ENCODE peak calls at places on chromosomes 3 and 15, in seven cellular contexts. D is HCT116, F is GM12878, R is H1, X is SK-N-SH, P is K562, C is HepG2. K is an unnamed sample.

GRCh38 chr3:184814214-184814613 is 2.2 kb downstream of the VPS8 start:
- DNase-seq in D (no peak), F (peak), R (no peak), X (no peak), P (no peak), C (no peak), K (no peak)

GRCh38 chr15:66233487-66234415 is 19.8 kb downstream of the MEGF11 start:
- DNase-seq in D (peak), F (no peak), R (no peak), X (no peak), P (peak), C (peak), K (no peak)

GRCh38 chr15:29693225-29693624 is 129.0 kb downstream of the TJP1 start:
- DNase-seq in D (no peak), F (no peak), R (no peak), X (no peak), P (no peak), C (no peak), K (no peak)

GRCh38 chr3:126446791-126447190 is 28.9 kb downstream of the ZXDC start:
- DNase-seq in D (no peak), F (no peak), R (no peak), X (no peak), P (no peak), C (no peak), K (no peak)

GRCh38 chr3:178859386-178859785 is 212.2 kb downstream of the ZMAT3 start:
- DNase-seq in D (no peak), F (no peak), R (no peak), X (no peak), P (no peak), C (no peak), K (no peak)

GRCh38 chr3:150319900-150320299 is 88.2 kb upstream of the TSC22D2 start:
- DNase-seq in D (peak), F (no peak), R (no peak), X (no peak), P (no peak), C (peak), K (no peak)

GRCh38 chr3:167057586-167057985 is 322.5 kb downstream of the ZBBX start:
- DNase-seq in D (no peak), F (no peak), R (no peak), X (no peak), P (no peak), C (no peak), K (no peak)

GRCh38 chr3:143098032-143098764 is 21.4 kb upstream of the CHST2 start:
- DNase-seq in D (no peak), F (no peak), R (no peak), X (no peak), P (no peak), C (no peak), K (no peak)

GRCh38 chr15:41955100-41955499 is 17.3 kb downstream of the EHD4 start:
- DNase-seq in D (no peak), F (no peak), R (no peak), X (no peak), P (no peak), C (no peak), K (no peak)

GRCh38 chr3:134619884-134620445 is 30.9 kb downstream of the KY start:
- DNase-seq in D (no peak), F (no peak), R (no peak), X (no peak), P (no peak), C (no peak), K (no peak)

GRCh38 chr15:43872416-43873020 is 45.7 kb downstream of the WDR76 start:
- DNase-seq in D (peak), F (peak), R (peak), X (peak), P (peak), C (peak), K (peak)

GRCh38 chr3:151278223-151278622 is at the start of gene P2RY14:
- DNase-seq in D (no peak), F (no peak), R (no peak), X (no peak), P (no peak), C (no peak), K (no peak)

GRCh38 chr3:60393946-60394345 is 857.3 kb downstream of the FHIT start:
- DNase-seq in D (no peak), F (no peak), R (no peak), X (no peak), P (no peak), C (no peak), K (no peak)

GRCh38 chr3:100437879-100438622 is 36.7 kb downstream of the LNP1 start:
- DNase-seq in D (no peak), F (no peak), R (no peak), X (no peak), P (no peak), C (no peak), K (no peak)

GRCh38 chr15:87757084-87757483 is 499.5 kb downstream of the NTRK3 start:
- DNase-seq in D (no peak), F (no peak), R (no peak), X (no peak), P (no peak), C (no peak), K (no peak)

GRCh38 chr3:137763594-137763938 is 549 bp upstream of the SOX14 start:
- DNase-seq in D (no peak), F (no peak), R (no peak), X (peak), P (no peak), C (no peak), K (no peak)

GRCh38 chr3:37941608-37942540 is 48.7 kb upstream of the VILL start:
- DNase-seq in D (no peak), F (no peak), R (no peak), X (no peak), P (no peak), C (no peak), K (no peak)

GRCh38 chr3:197792019-197792647 is 1.1 kb downstream of the LRCH3 start:
- DNase-seq in D (no peak), F (no peak), R (no peak), X (no peak), P (peak), C (no peak), K (no peak)

GRCh38 chr3:193996641-193997089 is 139.3 kb upstream of the HES1 start:
- DNase-seq in D (no peak), F (no peak), R (no peak), X (no peak), P (no peak), C (no peak), K (no peak)

GRCh38 chr3:55899887-55900286 is 412.8 kb upstream of the WNT5A start:
- DNase-seq in D (no peak), F (no peak), R (no peak), X (no peak), P (peak), C (peak), K (peak)

GRCh38 chr3:55893045-55893664 is 406.0 kb upstream of the WNT5A start:
- DNase-seq in D (no peak), F (no peak), R (no peak), X (no peak), P (no peak), C (no peak), K (no peak)

GRCh38 chr3:55896155-55896554 is 409.0 kb upstream of the WNT5A start:
- DNase-seq in D (no peak), F (no peak), R (no peak), X (no peak), P (no peak), C (no peak), K (no peak)

GRCh38 chr3:55894605-55895004 is 407.5 kb upstream of the WNT5A start:
- DNase-seq in D (no peak), F (no peak), R (no peak), X (no peak), P (no peak), C (no peak), K (no peak)

DNA sequence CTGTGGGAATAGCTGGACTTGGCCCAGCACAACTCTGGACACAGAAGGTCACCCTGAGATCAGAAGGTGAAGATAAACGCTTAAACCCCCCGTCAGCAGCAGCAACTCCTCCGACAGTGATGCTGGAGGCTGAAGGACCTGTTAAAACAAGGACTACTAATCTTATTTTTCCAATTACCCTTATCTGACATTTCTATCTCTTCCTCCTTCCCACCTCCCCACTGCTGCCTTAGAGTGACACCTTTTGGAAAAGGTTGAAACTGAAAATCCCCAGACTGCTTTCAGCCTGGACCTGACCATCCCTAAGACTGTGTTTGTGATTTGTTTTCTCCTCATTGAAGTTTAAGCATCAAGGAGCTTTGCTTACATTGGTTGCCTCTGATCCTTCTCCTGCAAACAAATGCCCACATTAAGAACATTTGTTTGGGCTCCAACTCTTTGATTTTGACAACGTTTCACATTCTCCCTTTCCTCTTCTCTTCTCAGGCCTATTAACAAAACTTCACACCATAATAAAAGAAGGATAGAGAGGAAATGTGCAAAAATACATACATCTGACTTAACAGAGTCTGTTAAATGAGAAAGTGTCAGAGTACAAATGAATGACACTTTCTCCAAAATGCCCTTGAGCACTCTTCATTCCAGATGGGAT is 410.6 kb upstream of the WNT5A start:
- DNase-seq in D (no peak), F (no peak), R (no peak), X (peak), P (no peak), C (no peak), K (peak)
- TF ChIP-seq JUND in D (no peak), F (no peak), R (no peak), X (no peak), P (no peak), C (no peak), K (no peak)

DNA sequence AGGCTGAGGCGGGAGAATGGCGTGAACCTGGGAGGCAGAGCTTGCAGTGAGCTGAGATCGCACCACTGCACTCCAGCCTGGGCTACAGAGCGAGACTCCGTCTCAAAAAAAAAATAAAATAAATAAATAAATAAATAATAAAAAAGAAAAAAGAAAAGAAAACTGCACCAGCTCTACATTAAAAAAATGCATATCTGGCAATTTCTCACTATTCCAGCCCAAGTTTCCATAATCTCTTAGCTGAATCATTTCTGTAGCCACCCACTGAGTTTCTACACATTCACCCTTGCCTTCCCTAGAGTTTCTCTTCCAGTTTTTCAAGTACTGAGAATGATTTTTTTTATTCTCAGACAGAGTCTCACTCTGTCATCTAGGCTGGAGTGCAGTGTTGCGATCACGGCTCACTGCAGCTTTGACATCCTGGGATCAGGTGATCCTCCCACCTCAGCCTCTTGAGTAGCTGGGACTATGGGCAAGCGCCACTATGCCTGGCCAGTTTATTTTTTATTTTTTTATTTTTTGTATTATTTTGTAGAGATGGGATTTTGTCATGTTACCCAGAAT is 24.5 kb upstream of the SLC7A14 start:
- DNase-seq in D (no peak), F (no peak), R (no peak), X (no peak), P (no peak), C (no peak), K (no peak)
- TF ChIP-seq JUND in D (no peak), F (no peak), R (no peak), X (no peak), P (no peak), C (no peak), K (no peak)

DNA sequence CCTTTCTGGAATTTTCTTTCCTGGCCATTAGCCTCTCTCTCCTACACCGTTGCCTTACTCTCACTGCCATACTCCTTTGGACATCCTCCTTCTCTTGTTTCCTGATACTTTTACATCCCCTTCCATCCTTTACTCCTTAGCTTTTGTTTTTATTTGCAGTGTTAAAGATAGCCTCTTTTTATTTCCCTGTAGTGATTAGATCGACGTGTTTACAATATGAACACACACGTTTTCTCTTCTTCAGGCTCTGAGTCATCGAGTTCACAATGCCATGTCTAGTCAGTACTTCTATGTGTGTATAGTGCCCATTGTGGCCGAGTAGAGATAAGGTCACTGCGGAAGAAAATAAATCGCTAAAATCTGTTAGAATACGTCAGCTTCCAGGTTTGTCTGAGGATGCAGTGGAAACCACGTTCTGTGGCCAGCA is 208.5 kb downstream of the LPP start:
- DNase-seq in D (peak), F (no peak), R (no peak), X (no peak), P (no peak), C (peak), K (no peak)
- TF ChIP-seq JUND in D (peak), F (no peak), R (no peak), X (peak), P (no peak), C (no peak), K (no peak)

DNA sequence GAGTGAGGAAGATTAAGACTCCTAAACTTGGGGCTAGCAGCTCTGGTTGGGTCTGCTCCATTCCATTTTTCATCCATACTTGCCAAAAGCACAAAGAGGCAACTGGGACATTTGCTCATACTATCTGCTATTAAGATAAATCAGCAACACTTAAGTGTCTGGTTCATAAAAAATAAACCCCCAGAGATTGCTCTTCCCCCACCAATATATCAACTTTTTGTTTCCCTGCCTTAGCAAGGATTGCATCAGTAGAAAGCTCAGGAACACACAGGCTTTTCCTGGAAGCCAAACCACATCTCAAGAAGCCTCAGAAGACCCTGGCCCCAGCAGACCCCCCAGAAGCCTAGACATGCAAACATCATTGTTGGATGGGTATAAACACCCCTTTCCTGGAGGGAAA is 232.4 kb upstream of the WNT5A start:
- DNase-seq in D (no peak), F (no peak), R (no peak), X (no peak), P (no peak), C (no peak), K (no peak)
- TF ChIP-seq JUND in D (no peak), F (no peak), R (no peak), X (no peak), P (no peak), C (no peak), K (no peak)

DNA sequence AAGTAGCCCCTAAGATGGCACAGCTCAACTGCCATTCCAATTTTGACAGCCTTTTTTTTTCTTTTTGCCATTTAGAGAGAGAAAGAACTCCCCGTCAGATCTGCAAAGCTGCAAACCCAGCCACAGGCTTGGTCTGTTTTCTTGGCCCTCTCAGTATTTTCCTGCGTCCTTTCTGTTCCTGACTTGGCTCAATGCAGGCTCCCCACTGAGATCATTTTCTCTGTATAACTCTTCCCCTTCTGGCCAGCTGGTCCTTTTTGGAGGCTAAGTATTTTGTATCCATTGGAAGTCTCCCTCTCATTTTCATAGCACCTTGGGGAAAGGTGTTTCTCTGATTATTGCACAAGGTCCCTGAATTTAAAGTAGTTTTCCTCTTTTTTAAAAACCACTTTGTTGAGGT is 386.8 kb downstream of the UNC13C start:
- DNase-seq in D (no peak), F (no peak), R (no peak), X (no peak), P (no peak), C (no peak), K (no peak)
- TF ChIP-seq JUND in D (no peak), F (no peak), R (no peak), X (no peak), P (no peak), C (no peak), K (no peak)

GRCh38 chr15:80433836-80434235 is 29.7 kb downstream of the ARNT2 start:
- DNase-seq in D (no peak), F (no peak), R (no peak), X (no peak), P (no peak), C (no peak), K (no peak)

GRCh38 chr15:80431635-80432034 is 27.5 kb downstream of the ARNT2 start:
- DNase-seq in D (no peak), F (no peak), R (no peak), X (no peak), P (no peak), C (no peak), K (no peak)

GRCh38 chr15:80434926-80435720 is 30.9 kb downstream of the ARNT2 start:
- DNase-seq in D (no peak), F (no peak), R (no peak), X (no peak), P (no peak), C (peak), K (no peak)

GRCh38 chr15:80426316-80426715 is 22.1 kb downstream of the ARNT2 start:
- DNase-seq in D (no peak), F (no peak), R (no peak), X (no peak), P (no peak), C (no peak), K (no peak)

GRCh38 chr15:80429964-80430363 is 25.8 kb downstream of the ARNT2 start:
- DNase-seq in D (no peak), F (no peak), R (no peak), X (no peak), P (no peak), C (no peak), K (no peak)
- TF ChIP-seq JUND in D (no peak), F (no peak), R (no peak), X (no peak), P (no peak), C (no peak), K (no peak)

GRCh38 chr3:22729212-22729611 is 473.9 kb upstream of the UBE2E2 start:
- DNase-seq in D (no peak), F (no peak), R (no peak), X (no peak), P (no peak), C (no peak), K (no peak)
- TF ChIP-seq JUND in D (no peak), F (no peak), R (no peak), X (no peak), P (no peak), C (no peak), K (no peak)

GRCh38 chr3:43707998-43708397 is 17.3 kb downstream of the ABHD5 start:
- DNase-seq in D (peak), F (no peak), R (no peak), X (no peak), P (no peak), C (peak), K (peak)
- TF ChIP-seq JUND in D (peak), F (no peak), R (no peak), X (peak), P (peak), C (no peak), K (no peak)

GRCh38 chr3:188693435-188693834 is 478.3 kb upstream of the TPRG1 start:
- DNase-seq in D (no peak), F (no peak), R (no peak), X (no peak), P (no peak), C (no peak), K (no peak)

GRCh38 chr3:188695251-188695650 is 476.5 kb upstream of the TPRG1 start:
- DNase-seq in D (no peak), F (no peak), R (no peak), X (no peak), P (no peak), C (no peak), K (no peak)

GRCh38 chr3:188700497-188700896 is 471.3 kb upstream of the TPRG1 start:
- DNase-seq in D (no peak), F (no peak), R (no peak), X (no peak), P (no peak), C (no peak), K (no peak)

GRCh38 chr3:188698436-188698835 is 473.3 kb upstream of the TPRG1 start:
- DNase-seq in D (no peak), F (no peak), R (no peak), X (no peak), P (no peak), C (no peak), K (no peak)

DNA sequence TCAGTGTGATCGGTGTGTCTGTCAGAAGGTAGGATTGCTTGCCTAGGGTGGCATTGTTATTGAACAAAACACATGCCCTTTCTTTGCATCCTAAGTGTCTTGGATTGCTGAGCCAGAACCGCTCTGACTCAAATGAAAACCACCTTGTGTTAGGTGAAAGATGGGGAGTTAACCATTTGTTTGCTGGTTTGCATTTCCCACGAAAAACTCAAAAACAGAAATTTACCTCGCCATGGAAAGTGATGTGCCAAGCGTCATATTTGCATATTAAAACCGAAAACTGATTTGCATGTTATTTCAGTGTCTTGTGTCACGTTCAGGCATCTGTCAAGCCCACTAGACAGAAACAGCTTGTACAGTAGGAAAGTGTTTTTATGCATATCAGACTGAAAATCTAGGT is 474.6 kb upstream of the TPRG1 start:
- DNase-seq in D (no peak), F (peak), R (no peak), X (no peak), P (no peak), C (no peak), K (no peak)
- TF ChIP-seq JUND in D (no peak), F (no peak), R (no peak), X (no peak), P (no peak), C (no peak), K (no peak)

GRCh38 chr15:94205366-94205765 is 26.0 kb upstream of the MCTP2 start:
- DNase-seq in D (no peak), F (no peak), R (no peak), X (no peak), P (no peak), C (no peak), K (no peak)
- TF ChIP-seq JUND in D (no peak), F (no peak), R (no peak), X (no peak), P (no peak), C (no peak), K (no peak)

K was measured in T47D.